ENCODE peak calls at places on chromosomes 13 and 19, in six cellular contexts. P is HT-29, H is AG09309, S is mesendoderm, A is fibroblast of the conjunctiva, R is endothelial cell. W is an unnamed sample.

GRCh38 chr13:87669379-87669978 is 1.7 kb upstream of the SLITRK5 start:
- DNase-seq in P (peak), H (no peak), S (peak), A (no peak), R (no peak), W (peak)

GRCh38 chr19:11693505-11694499 is 44.9 kb downstream of the ZNF823 start:
- DNase-seq in P (peak), H (peak), S (peak), A (peak), R (no peak), W (peak)

GRCh38 chr19:55176116-55176515 is 4.0 kb downstream of the SYT5 start:
- DNase-seq in P (no peak), H (no peak), S (no peak), A (no peak), R (no peak), W (no peak)

GRCh38 chr19:8324186-8325050 is 3.1 kb downstream of the RPS28 start:
- DNase-seq in P (no peak), H (no peak), S (no peak), A (no peak), R (no peak), W (no peak)

GRCh38 chr19:49157445-49158224 is at the start of gene TRPM4:
- DNase-seq in P (peak), H (no peak), S (peak), A (peak), R (peak), W (peak)

GRCh38 chr13:99143904-99144303 is 56.8 kb upstream of the UBAC2 start:
- DNase-seq in P (no peak), H (no peak), S (no peak), A (no peak), R (no peak), W (no peak)

GRCh38 chr13:34174671-34175145 is 356.8 kb downstream of the RFC3 start:
- DNase-seq in P (no peak), H (peak), S (no peak), A (no peak), R (no peak), W (no peak)

GRCh38 chr19:39908803-39909202 is 25.6 kb downstream of the FCGBP start:
- DNase-seq in P (no peak), H (no peak), S (no peak), A (no peak), R (no peak), W (no peak)

GRCh38 chr19:4319067-4319718 is 14.8 kb downstream of the FSD1 start:
- DNase-seq in P (no peak), H (no peak), S (no peak), A (no peak), R (no peak), W (no peak)

GRCh38 chr13:27455331-27455855 is 5.0 kb upstream of the MTIF3 start:
- DNase-seq in P (no peak), H (no peak), S (no peak), A (no peak), R (no peak), W (peak)

GRCh38 chr13:89746554-89746953 is 1600.9 kb upstream of the MIR17HG start:
- DNase-seq in P (no peak), H (no peak), S (peak), A (no peak), R (no peak), W (no peak)